ENCODE peak calls at places on chromosomes 13 and 19, in seven cellular contexts. N is transverse colon, A is fibroblast of lung, K is colonic mucosa, V is progenitor cell of endocrine pancreas, L is WERI-Rb-1, U is glutamatergic neuron. R is an unnamed sample.

GRCh38 chr19:51272183-51272817 is 21.4 kb downstream of the SIGLECL1 start:
- DNase-seq in N (no peak), A (no peak), K (no peak), V (no peak), L (no peak), U (no peak), R (no peak)

GRCh38 chr19:33795370-33796163 is 1.1 kb upstream of the KCTD15 start:
- DNase-seq in N (peak; percentile 82), A (peak; percentile 85), K (peak; percentile 85), V (peak; percentile 88), L (peak; percentile 86), U (peak; percentile 93), R (peak; percentile 89)

GRCh38 chr19:9958451-9958850 is 22.1 kb upstream of the OLFM2 start:
- DNase-seq in N (no peak), A (peak; percentile 94), K (no peak), V (no peak), L (no peak), U (no peak), R (peak; percentile 88)

GRCh38 chr19:28437390-28438346 is 775.3 kb downstream of the UQCRFS1 start:
- DNase-seq in N (no peak), A (no peak), K (peak; percentile 35), V (no peak), L (no peak), U (no peak), R (no peak)

GRCh38 chr19:45578861-45579260 is 5.7 kb downstream of the OPA3 start:
- DNase-seq in N (no peak), A (no peak), K (no peak), V (no peak), L (no peak), U (no peak), R (no peak)

GRCh38 chr19:2446390-2446789 is 10.4 kb downstream of the LMNB2 start:
- DNase-seq in N (no peak), A (peak; percentile 10), K (no peak), V (no peak), L (peak; percentile 84), U (no peak), R (no peak)

GRCh38 chr13:111248822-111249221 is 71.6 kb upstream of the TEX29 start:
- DNase-seq in N (no peak), A (no peak), K (no peak), V (no peak), L (no peak), U (no peak), R (no peak)

GRCh38 chr19:32022946-32023832 is 322.2 kb upstream of the ZNF507 start:
- DNase-seq in N (no peak), A (no peak), K (no peak), V (no peak), L (no peak), U (no peak), R (no peak)

GRCh38 chr19:38736413-38737280 is 7.6 kb downstream of the CAPN12 start:
- DNase-seq in N (peak; percentile 90), A (peak; percentile 45), K (peak; percentile 82), V (peak; percentile 48), L (peak; percentile 88), U (no peak), R (no peak)

GRCh38 chr19:55437410-55437809 is 5.7 kb downstream of the SHISA7 start:
- DNase-seq in N (no peak), A (peak; percentile 56), K (peak; percentile 47), V (peak; percentile 67), L (no peak), U (peak; percentile 60), R (peak; percentile 57)

GRCh38 chr19:18173572-18174294 is at the start of gene IFI30:
- DNase-seq in N (peak; percentile 88), A (no peak), K (peak; percentile 85), V (no peak), L (no peak), U (no peak), R (no peak)

GRCh38 chr13:19665427-19665859 is 32.0 kb downstream of the MPHOSPH8 start:
- DNase-seq in N (no peak), A (no peak), K (no peak), V (no peak), L (peak; percentile 70), U (no peak), R (no peak)

GRCh38 chr19:5803752-5804515 is 933 bp upstream of the NRTN start:
- DNase-seq in N (peak; percentile 95), A (peak; percentile 70), K (peak; percentile 94), V (peak; percentile 96), L (peak; percentile 96), U (peak; percentile 98), R (peak; percentile 87)

GRCh38 chr19:45677351-45678230 is 9.6 kb downstream of the GIPR start:
- DNase-seq in N (peak; percentile 95), A (peak; percentile 69), K (peak; percentile 96), V (peak; percentile 82), L (no peak), U (peak; percentile 82), R (peak; percentile 89)

GRCh38 chr19:45598267-45599011 is 3.6 kb downstream of the GPR4 start:
- DNase-seq in N (no peak), A (no peak), K (no peak), V (no peak), L (no peak), U (no peak), R (no peak)

DNA sequence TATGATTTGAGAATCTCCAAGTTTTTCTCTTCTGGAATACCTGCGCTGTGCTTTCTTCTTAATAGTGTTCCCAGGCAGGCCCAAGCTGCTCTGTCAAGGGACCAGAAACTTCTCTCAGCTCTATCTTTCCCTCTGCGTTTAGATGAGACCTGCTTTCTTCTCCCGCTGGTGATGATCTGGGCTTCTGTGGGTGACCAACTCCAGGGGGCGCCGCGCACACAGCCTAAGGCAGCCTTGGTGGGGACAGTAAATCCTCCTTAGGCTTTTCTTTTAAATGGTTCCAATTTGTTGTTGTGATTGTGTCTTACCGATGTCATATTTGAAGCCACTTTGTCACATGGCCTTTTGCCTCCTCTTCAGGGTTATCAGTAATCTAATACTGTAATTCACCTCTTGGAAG is 439.4 kb upstream of the KLF12 start:
- DNase-seq in N (no peak), A (no peak), K (no peak), V (no peak), L (peak; percentile 64), U (peak; percentile 60), R (no peak)
- TF ChIP-seq CTCF in N (no peak), A (peak; percentile 6), K (no peak), V (peak; percentile 26), L (peak; percentile 70), U (no peak), R (peak; percentile 6)

DNA sequence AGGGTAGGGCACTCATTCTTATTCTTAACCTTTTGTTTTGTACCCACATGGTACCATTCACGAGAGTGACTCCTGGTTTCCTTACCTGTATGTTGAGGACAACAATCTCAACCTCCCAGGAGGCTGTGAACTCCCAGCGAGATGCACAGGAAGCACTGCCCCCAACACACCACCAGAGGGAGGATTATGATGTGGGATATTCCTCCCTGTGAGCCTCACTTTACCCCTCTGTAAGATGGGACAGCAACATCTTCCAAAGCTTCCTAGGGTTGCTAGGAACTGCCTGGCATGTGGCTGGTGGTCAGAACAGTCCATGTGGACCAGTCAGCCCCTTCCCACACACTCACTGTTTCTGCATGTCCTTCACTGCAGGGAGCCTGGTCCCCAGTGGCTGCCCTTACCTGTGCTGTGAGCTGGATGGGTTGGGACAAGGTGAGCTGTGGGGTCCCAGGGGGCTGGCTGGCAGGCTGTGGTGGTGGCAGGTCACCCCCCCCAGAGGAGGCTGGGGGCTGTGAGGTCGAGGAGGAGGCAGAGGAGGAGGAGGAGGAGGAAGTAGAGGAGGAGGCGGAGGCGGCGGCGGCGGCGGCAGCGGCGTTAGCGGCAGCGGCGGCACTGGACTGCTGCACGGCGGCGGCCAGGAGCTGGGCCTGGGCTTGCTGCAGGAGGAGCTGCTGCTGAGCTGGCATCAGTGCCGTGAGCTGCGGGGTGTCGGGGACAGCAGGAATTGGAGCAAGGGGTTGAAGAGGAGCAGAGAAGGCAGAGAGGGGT is 15.8 kb downstream of the POU2F2 start:
- DNase-seq in N (no peak), A (no peak), K (no peak), V (no peak), L (no peak), U (no peak), R (no peak)
- TF ChIP-seq CTCF in N (no peak), A (peak; percentile 18), K (no peak), V (peak; percentile 14), L (peak; percentile 5), U (peak; percentile 21), R (peak; percentile 7)

GRCh38 chr19:14325863-14326262 is 55.4 kb upstream of the ADGRE5 start:
- DNase-seq in N (no peak), A (no peak), K (no peak), V (no peak), L (no peak), U (no peak), R (no peak)

GRCh38 chr19:14325134-14325533 is 56.1 kb upstream of the ADGRE5 start:
- DNase-seq in N (no peak), A (no peak), K (no peak), V (no peak), L (no peak), U (no peak), R (no peak)

GRCh38 chr19:14322889-14323463 is 58.3 kb upstream of the ADGRE5 start:
- DNase-seq in N (no peak), A (no peak), K (no peak), V (no peak), L (no peak), U (no peak), R (no peak)

GRCh38 chr19:14333101-14333871 is 48.0 kb upstream of the ADGRE5 start:
- DNase-seq in N (peak; percentile 71), A (peak; percentile 33), K (peak; percentile 59), V (peak; percentile 18), L (no peak), U (peak; percentile 41), R (peak; percentile 30)

GRCh38 chr19:14328406-14328805 is 52.8 kb upstream of the ADGRE5 start:
- DNase-seq in N (no peak), A (no peak), K (no peak), V (no peak), L (no peak), U (no peak), R (no peak)
- TF ChIP-seq CTCF in N (no peak), A (no peak), K (no peak), V (no peak), L (no peak), U (no peak), R (no peak)

GRCh38 chr19:16001481-16002312 is 52.9 kb downstream of the OR10H4 start:
- DNase-seq in N (peak; percentile 21), A (peak; percentile 21), K (no peak), V (no peak), L (no peak), U (no peak), R (peak; percentile 84)
- TF ChIP-seq CTCF in N (no peak), A (no peak), K (no peak), V (no peak), L (no peak), U (no peak), R (no peak)

DNA sequence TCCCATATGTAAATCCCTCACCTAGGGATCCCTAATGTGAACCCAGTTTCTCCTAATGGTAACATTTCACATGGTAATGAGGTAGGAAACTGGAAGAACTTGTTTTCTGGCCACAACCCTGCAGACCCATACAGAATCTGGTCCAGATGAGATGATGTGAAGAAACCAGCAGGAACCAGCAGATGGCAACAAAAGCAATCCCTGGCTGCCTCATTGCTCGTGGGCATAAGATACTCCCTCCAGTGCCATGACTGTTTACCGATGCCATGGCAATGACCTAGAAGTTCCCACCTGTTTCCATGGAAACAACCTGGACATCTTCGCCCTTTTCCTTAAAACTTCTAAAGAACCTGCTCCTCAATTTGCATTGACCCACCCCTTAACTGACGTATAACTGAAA is 1.4 kb upstream of the CD209 start:
- DNase-seq in N (no peak), A (no peak), K (no peak), V (no peak), L (no peak), U (no peak), R (peak; percentile 6)
- TF ChIP-seq CTCF in N (no peak), A (no peak), K (no peak), V (no peak), L (peak; percentile 41), U (no peak), R (peak; percentile 11)

R was measured in fibroblast of villous mesenchyme.